ENCODE peak calls at places on chromosomes 3 and 15, in ten cellular contexts. F is A673, V is AG04450, Y is BE2C, D is cardiac muscle cell, P is cardiac fibroblast, J is A549, E is IMR-90, C is tibial artery, L is fibroblast of villous mesenchyme. I is an unnamed sample.

GRCh38 chr3:141410861-141411771 is 42.8 kb downstream of the ZBTB38 start:
- DNase-seq in Y (no peak), E (peak; percentile 68), P (peak; percentile 56), C (peak; percentile 47), J (peak; percentile 81), V (no peak), D (no peak), F (peak; percentile 55), L (peak; percentile 83), I (peak; percentile 78)

GRCh38 chr15:45522931-45523331 is 376 bp upstream of the SLC30A4 start:
- DNase-seq in C (no peak), Y (no peak), V (no peak), D (no peak), J (peak; percentile 24), E (peak; percentile 25), L (peak; percentile 51), F (peak; percentile 19), P (peak; percentile 49), I (peak; percentile 24)

GRCh38 chr3:142098974-142099373 is 50.4 kb downstream of the TFDP2 start:
- DNase-seq in J (no peak), Y (no peak), C (no peak), E (peak; percentile 8), F (no peak), V (no peak), P (no peak), D (no peak), L (no peak), I (peak; percentile 28)

GRCh38 chr3:100333051-100333450 is 1.5 kb upstream of the NIT2 start:
- DNase-seq in Y (no peak), V (no peak), F (no peak), J (no peak), E (no peak), L (no peak), P (no peak), C (no peak), D (no peak), I (no peak)

GRCh38 chr3:142705256-142705655 is 18.6 kb upstream of the TRPC1 start:
- DNase-seq in J (no peak), V (no peak), L (no peak), Y (peak; percentile 13), C (no peak), E (no peak), D (no peak), P (no peak), F (no peak), I (no peak)

GRCh38 chr3:132777171-132777570 is 55.0 kb upstream of the NPHP3 start:
- DNase-seq in E (no peak), J (no peak), D (no peak), P (no peak), C (no peak), V (no peak), Y (no peak), L (no peak), F (no peak), I (no peak)

GRCh38 chr15:26179906-26180305 is 316.8 kb upstream of the ATP10A start:
- DNase-seq in Y (no peak), J (peak; percentile 13), P (no peak), D (peak; percentile 59), L (no peak), V (no peak), F (no peak), E (no peak), C (no peak), I (no peak)

GRCh38 chr3:14336414-14337285 is 65.8 kb upstream of the SLC6A6 start:
- DNase-seq in J (no peak), F (no peak), P (no peak), V (no peak), Y (no peak), C (no peak), E (no peak), D (no peak), L (no peak), I (peak; percentile 72)

GRCh38 chr15:85312486-85312885 is 67.9 kb upstream of the AKAP13 start:
- DNase-seq in Y (no peak), P (peak; percentile 29), F (no peak), V (no peak), D (no peak), E (peak; percentile 85), J (no peak), C (no peak), L (peak; percentile 67), I (no peak)
- H3K4me3 ChIP-seq in Y (no peak overlapping the region), P (no peak overlapping the region), F (no peak overlapping the region), V (no peak overlapping the region), D (no peak overlapping the region), E (no peak overlapping the region), J (no peak overlapping the region), C (no peak overlapping the region), L (no peak overlapping the region), I (no peak overlapping the region)

DNA sequence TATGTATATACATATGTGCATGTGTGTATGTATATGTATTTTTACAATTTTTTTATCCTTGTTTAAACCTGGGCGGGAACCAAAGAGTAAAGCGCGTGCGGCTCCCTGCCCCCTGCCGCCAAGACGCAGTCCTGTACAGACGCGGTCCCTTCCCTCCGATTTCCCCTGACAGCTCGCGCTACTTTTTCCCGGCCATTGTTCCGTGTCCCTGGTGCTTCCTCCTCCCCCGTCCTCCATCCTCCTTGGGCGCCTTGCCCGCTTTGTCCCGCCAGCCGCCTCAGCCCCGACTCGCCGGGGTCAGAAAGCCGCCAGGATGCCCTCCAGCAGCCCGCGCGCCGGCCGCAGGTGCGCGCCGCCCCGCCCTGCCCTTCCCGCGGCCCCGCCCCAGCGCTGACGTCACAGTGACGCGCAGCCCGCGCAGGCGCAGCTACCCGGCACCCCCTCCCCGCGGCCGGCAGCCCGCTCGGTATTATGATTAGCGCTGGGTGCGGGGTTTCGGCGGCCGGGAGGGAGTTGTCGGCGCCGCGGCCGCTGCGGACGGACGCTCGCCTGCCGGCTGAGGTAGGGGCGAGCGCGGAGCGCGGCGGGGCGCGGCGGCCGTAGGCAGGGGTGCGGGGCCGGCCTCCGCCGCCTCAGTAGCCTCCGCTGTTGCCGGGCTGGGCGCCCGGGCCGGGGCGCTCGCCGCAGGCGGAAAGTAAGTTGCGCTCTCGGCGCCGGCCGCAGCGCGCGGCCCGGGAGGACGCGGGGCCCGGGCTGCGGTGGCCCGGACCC is at the start of gene SNRK:
- DNase-seq in P (peak; percentile 79), L (peak; percentile 82), J (peak; percentile 68), C (peak; percentile 82), F (peak; percentile 66), Y (peak; percentile 85), V (peak; percentile 13), D (peak; percentile 92), E (peak; percentile 64), I (peak; percentile 86)
- TF ChIP-seq CTCF in P (peak; percentile 32), L (peak; percentile 36), J (no peak), C (peak; percentile 31), F (peak; percentile 22), Y (peak; percentile 23), V (peak; percentile 42), D (peak; percentile 28), E (peak; percentile 26), I (peak; percentile 45)

GRCh38 chr3:117080899-117081298 is 371.3 kb downstream of the TUSC7 start:
- DNase-seq in C (no peak), V (no peak), L (no peak), P (no peak), D (no peak), Y (no peak), J (no peak), E (peak; percentile 4), F (no peak), I (no peak)

GRCh38 chr3:117084739-117085270 is 375.2 kb downstream of the TUSC7 start:
- DNase-seq in D (no peak), F (no peak), L (no peak), P (no peak), V (no peak), E (no peak), J (no peak), Y (no peak), C (no peak), I (no peak)

DNA sequence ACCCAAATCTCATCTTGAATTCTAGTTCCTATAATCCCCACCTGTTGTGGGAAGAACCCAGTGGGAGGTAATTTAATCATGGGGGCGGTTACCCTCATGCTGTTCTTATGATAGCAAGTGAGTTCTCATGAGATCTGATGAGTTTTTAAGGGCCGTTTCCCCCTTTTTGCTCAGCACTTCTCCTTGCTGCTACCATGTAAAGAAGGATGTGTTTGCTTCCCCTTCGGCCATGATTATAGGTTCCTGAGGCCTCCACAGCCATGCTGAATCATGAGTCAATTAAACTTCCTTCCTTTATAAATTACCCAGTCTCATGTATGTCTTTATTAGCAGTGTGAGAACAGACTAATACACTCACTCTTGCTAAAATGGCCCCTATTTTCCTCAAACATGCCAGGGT is 374.7 kb downstream of the TUSC7 start:
- DNase-seq in V (no peak), P (no peak), D (no peak), C (no peak), E (no peak), J (no peak), Y (no peak), F (no peak), L (no peak), I (no peak)
- H3K4me3 ChIP-seq in V (no peak overlapping the region), P (no peak overlapping the region), D (no peak overlapping the region), C (no peak overlapping the region), E (no peak overlapping the region), J (no peak overlapping the region), Y (no peak overlapping the region), F (no peak overlapping the region), L (no peak overlapping the region), I (no peak overlapping the region)

GRCh38 chr15:39447431-39447830 is 133.4 kb upstream of the THBS1 start:
- DNase-seq in J (no peak), E (no peak), L (no peak), F (no peak), D (no peak), C (no peak), P (no peak), V (no peak), Y (no peak), I (no peak)

GRCh38 chr15:39447881-39448280 is 133.0 kb upstream of the THBS1 start:
- DNase-seq in P (no peak), C (no peak), E (no peak), V (no peak), L (no peak), F (no peak), D (no peak), Y (no peak), J (no peak), I (no peak)

GRCh38 chr15:39442898-39443297 is 138.0 kb upstream of the THBS1 start:
- DNase-seq in Y (no peak), C (no peak), J (no peak), E (no peak), P (no peak), L (no peak), F (no peak), D (no peak), V (no peak), I (no peak)

GRCh38 chr15:39444729-39445470 is 136.0 kb upstream of the THBS1 start:
- DNase-seq in L (peak; percentile 34), E (no peak), C (no peak), V (no peak), J (no peak), Y (no peak), F (no peak), D (no peak), P (peak; percentile 54), I (no peak)

DNA sequence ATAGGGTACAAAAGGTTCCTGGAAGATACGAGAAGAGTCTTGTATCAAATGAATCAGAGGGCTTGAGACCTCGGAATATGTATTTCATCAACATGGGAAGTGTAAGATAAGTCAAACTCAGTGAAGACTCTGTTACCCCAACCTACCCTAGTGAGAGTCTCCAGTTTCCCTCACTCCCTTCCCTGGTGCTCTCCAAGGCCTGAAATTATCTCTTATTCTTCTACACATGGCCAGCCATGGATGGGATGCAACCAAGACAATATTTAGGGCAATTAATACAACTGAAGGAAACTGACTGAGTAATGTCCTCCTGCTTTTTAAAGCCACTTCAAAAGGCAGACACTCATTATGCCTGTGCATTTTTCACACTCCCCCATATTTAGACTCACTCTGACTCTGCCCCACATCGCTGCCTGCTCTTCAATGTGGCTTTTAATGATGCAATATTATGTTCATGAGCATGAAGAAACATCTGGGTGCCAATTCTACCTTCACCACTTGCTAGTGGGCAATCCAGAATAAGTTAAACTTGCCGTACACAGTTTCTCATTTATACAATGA is 137.1 kb upstream of the THBS1 start:
- DNase-seq in E (no peak), F (no peak), J (no peak), Y (no peak), D (no peak), L (no peak), C (no peak), P (no peak), V (no peak), I (no peak)
- TF ChIP-seq CTCF in E (no peak), F (no peak), J (no peak), Y (no peak), D (no peak), L (no peak), C (no peak), P (no peak), V (no peak), I (no peak)